ENCODE peak calls at places on chromosome 1, in seven cellular contexts. M is NT2/D1, K is endodermal cell, W is PC-3, V is astrocyte, L is fibroblast of lung, U is neural progenitor cell. O is an unnamed sample. For H3K9me3, the result is how much of the 10 kb centered on the place peaks cover.

GRCh38 chr1:182087951-182088350 is 26.4 kb upstream of the ZNF648 start:
- DNase-seq in M (no peak), K (no peak), U (no peak), W (peak), V (no peak), L (no peak), O (no peak)

GRCh38 chr1:235919797-235920475 is 53.2 kb upstream of the LYST start:
- DNase-seq in W (peak), V (peak), M (peak), U (peak), L (peak), K (peak), O (no peak)

GRCh38 chr1:230250061-230250460 is 176.1 kb downstream of the PGBD5 start:
- DNase-seq in U (no peak), W (no peak), M (no peak), K (peak), V (no peak), L (no peak), O (no peak)

GRCh38 chr1:117591248-117591647 is 14.6 kb upstream of the TENT5C start:
- DNase-seq in W (peak), V (no peak), L (no peak), M (no peak), U (no peak), K (no peak), O (peak)

GRCh38 chr1:26879793-26880192 is 10.3 kb downstream of the GPN2 start:
- DNase-seq in K (no peak), M (no peak), L (no peak), V (no peak), U (no peak), W (no peak), O (no peak)

GRCh38 chr1:38745476-38746410 is 113.8 kb downstream of the RRAGC start:
- DNase-seq in W (peak), M (no peak), V (no peak), K (no peak), U (no peak), L (no peak), O (no peak)

GRCh38 chr1:169931795-169932195 is 38.1 kb upstream of the SCYL3 start:
- DNase-seq in M (no peak), V (peak), L (peak), K (no peak), W (no peak), U (no peak), O (no peak)

GRCh38 chr1:155160128-155160527 is 13.0 kb downstream of the KRTCAP2 start:
- DNase-seq in M (no peak), W (no peak), L (no peak), K (no peak), U (no peak), V (no peak), O (no peak)

GRCh38 chr1:217431395-217431794 is 199.5 kb downstream of the GPATCH2 start:
- DNase-seq in V (no peak), L (peak), W (peak), U (no peak), K (no peak), M (no peak), O (no peak)

GRCh38 chr1:200626853-200627534 is 6.4 kb upstream of the KIF14 start:
- DNase-seq in V (no peak), W (no peak), L (no peak), K (no peak), U (no peak), M (no peak), O (no peak)

GRCh38 chr1:168079761-168080160 is 57.0 kb downstream of the GPR161 start:
- DNase-seq in K (no peak), W (peak), L (no peak), M (no peak), V (peak), U (no peak), O (no peak)

GRCh38 chr1:217078959-217079358 is 355.7 kb upstream of the ESRRG start:
- DNase-seq in M (no peak), V (no peak), K (no peak), W (no peak), U (no peak), L (no peak), O (no peak)

GRCh38 chr1:232657426-232657825 is 27.5 kb upstream of the SIPA1L2 start:
- DNase-seq in V (no peak), U (no peak), M (no peak), L (no peak), K (no peak), W (no peak), O (no peak)

GRCh38 chr1:208807446-208808117 is 563.4 kb upstream of the PLXNA2 start:
- DNase-seq in L (no peak), M (no peak), V (peak), W (peak), K (no peak), U (no peak), O (no peak)

GRCh38 chr1:164577291-164577690 is 18.3 kb downstream of the PBX1 start:
- DNase-seq in M (no peak), U (no peak), W (no peak), K (no peak), V (no peak), L (no peak), O (no peak)

GRCh38 chr1:76635784-76636183 is 231.5 kb upstream of the ST6GALNAC5 start:
- DNase-seq in K (no peak), L (peak), W (no peak), V (no peak), M (no peak), U (no peak), O (no peak)

GRCh38 chr1:12662556-12662955 is 18.7 kb downstream of the AADACL4 start:
- DNase-seq in W (no peak), V (no peak), U (no peak), L (no peak), M (no peak), K (no peak), O (no peak)

GRCh38 chr1:222331340-222331739 is 216.6 kb downstream of the HHIPL2 start:
- DNase-seq in L (peak), K (no peak), W (no peak), U (no peak), M (no peak), V (peak), O (no peak)

GRCh38 chr1:213564215-213564659 is 423.5 kb upstream of the PROX1 start:
- DNase-seq in W (peak), V (no peak), L (no peak), M (peak), K (peak), U (peak), O (peak)

GRCh38 chr1:64848136-64848535 is 103.3 kb downstream of the RAVER2 start:
- DNase-seq in K (no peak), L (no peak), W (no peak), V (no peak), U (no peak), M (no peak), O (no peak)

GRCh38 chr1:22975694-22976093 is 3.0 kb upstream of the LACTBL1 start:
- DNase-seq in U (no peak), L (no peak), V (peak), W (peak), K (no peak), M (no peak), O (no peak)

GRCh38 chr1:208031932-208032320 is 121.0 kb upstream of the CD34 start:
- DNase-seq in U (no peak), M (no peak), V (no peak), K (no peak), W (no peak), L (no peak), O (no peak)

GRCh38 chr1:49190138-49190537 is 413.4 kb upstream of the BEND5 start:
- DNase-seq in K (no peak), U (no peak), V (no peak), W (peak), L (no peak), M (no peak), O (no peak)

GRCh38 chr1:49183489-49183888 is 406.8 kb upstream of the BEND5 start:
- DNase-seq in K (no peak), W (peak), L (no peak), M (no peak), U (no peak), V (no peak), O (no peak)

GRCh38 chr1:49187054-49187453 is 410.4 kb upstream of the BEND5 start:
- DNase-seq in M (no peak), V (no peak), W (no peak), L (no peak), U (no peak), K (no peak), O (no peak)

GRCh38 chr1:49181033-49181432 is 404.3 kb upstream of the BEND5 start:
- DNase-seq in K (no peak), M (no peak), V (no peak), L (no peak), U (no peak), W (no peak), O (no peak)

GRCh38 chr1:49185455-49185980 is 408.8 kb upstream of the BEND5 start:
- DNase-seq in M (no peak), V (no peak), U (no peak), L (no peak), W (no peak), K (no peak), O (no peak)
- H3K9me3 ChIP-seq in M (under half), V (under half), U (under half), L (under half), W (under half), K (half or more), O (under half)

DNA sequence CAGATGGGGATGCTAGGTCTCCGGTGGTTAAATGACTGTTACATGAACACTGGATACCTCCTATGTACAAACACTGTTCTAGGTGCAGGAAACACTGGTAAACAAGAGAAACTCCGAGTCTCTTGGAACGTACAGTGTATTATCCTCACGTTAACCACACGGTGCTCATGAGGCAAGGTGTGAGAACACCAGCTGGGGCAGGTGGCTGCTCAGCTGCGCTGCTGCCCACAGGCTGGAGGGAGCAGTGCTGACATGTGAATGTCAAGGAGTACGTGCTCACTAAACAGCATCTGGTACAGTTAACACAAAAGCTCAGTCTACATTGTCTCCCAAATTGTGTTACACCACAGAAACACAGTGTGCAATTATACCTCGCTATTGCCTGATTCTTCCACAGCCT is 138.5 kb downstream of the GLIS1 start:
- DNase-seq in L (no peak), M (no peak), U (no peak), W (no peak), K (peak), V (no peak), O (no peak)
- H3K9ac ChIP-seq in L (no peak), M (no peak), U (no peak), W (no peak), K (no peak), V (no peak), O (no peak)

GRCh38 chr1:5743435-5744095 is 248.7 kb downstream of the NPHP4 start:
- DNase-seq in L (no peak), W (no peak), M (no peak), V (no peak), K (peak), U (no peak), O (no peak)
- H3K9me3 ChIP-seq in L (under half), W (under half), M (under half), V (under half), K (under half), U (under half), O (under half)

GRCh38 chr1:202812176-202813026 is 1.6 kb downstream of the PCAT6 start:
- DNase-seq in L (no peak), U (peak), K (peak), V (no peak), M (no peak), W (peak), O (peak)
- H3K9ac ChIP-seq in L (no peak), U (no peak), K (no peak), V (no peak), M (no peak), W (no peak), O (no peak)